ENCODE peak calls at places on chromosomes 2 and 18, in ten cellular contexts. One of them, this sample, is unnamed.

GRCh38 chr2:39275016-39275415 is 31.2 kb upstream of the CDKL4 start:
- DNase-seq in Right ventricle myocardium superior: no peak
- DNase-seq in neuronal stem cell: no peak
- DNase-seq in activated naive CD4-positive, alpha-beta T cell treated with anti-CD3 and anti-CD28 coated beads for 36 hours: no peak
- DNase-seq in activated T-helper 2 cell treated with anti-CD3 and anti-CD28 coated beads, Interferon-gamma antibody, Interleukin-2, Interleukin-4, amounts not matched to agents 10 μg/mL and 5 μg/mL and 100 μg/mL, durations not matched to agents 14 hours and 24 hours and 36 hours: no peak
- DNase-seq in osteocyte: no peak
- DNase-seq in activated CD8-positive, alpha-beta memory T cell treated with anti-CD3 and anti-CD28 coated beads for 24 hours: no peak
- DNase-seq in activated T-cell treated with anti-CD3 and anti-CD28 coated beads for 24 hours: no peak
- DNase-seq in nucleus accumbens: no peak
- DNase-seq in cardiac fibroblast: no peak
- DNase-seq in this sample: no peak

GRCh38 chr2:227241005-227241404 is 76.6 kb downstream of the COL4A3 start:
- DNase-seq in Right ventricle myocardium superior: no peak
- DNase-seq in neuronal stem cell: no peak
- DNase-seq in activated naive CD4-positive, alpha-beta T cell treated with anti-CD3 and anti-CD28 coated beads for 36 hours: no peak
- DNase-seq in activated T-helper 2 cell treated with anti-CD3 and anti-CD28 coated beads, Interferon-gamma antibody, Interleukin-2, Interleukin-4, amounts not matched to agents 10 μg/mL and 5 μg/mL and 100 μg/mL, durations not matched to agents 14 hours and 24 hours and 36 hours: no peak
- DNase-seq in osteocyte: no peak
- DNase-seq in activated CD8-positive, alpha-beta memory T cell treated with anti-CD3 and anti-CD28 coated beads for 24 hours: no peak
- DNase-seq in activated T-cell treated with anti-CD3 and anti-CD28 coated beads for 24 hours: no peak
- DNase-seq in nucleus accumbens: no peak
- DNase-seq in cardiac fibroblast: no peak
- DNase-seq in this sample: no peak

GRCh38 chr2:63692002-63692606 is 103.3 kb downstream of the MDH1 start:
- DNase-seq in Right ventricle myocardium superior: no peak
- DNase-seq in neuronal stem cell: no peak
- DNase-seq in activated naive CD4-positive, alpha-beta T cell treated with anti-CD3 and anti-CD28 coated beads for 36 hours: peak; percentile 40
- DNase-seq in activated T-helper 2 cell treated with anti-CD3 and anti-CD28 coated beads, Interferon-gamma antibody, Interleukin-2, Interleukin-4, amounts not matched to agents 10 μg/mL and 5 μg/mL and 100 μg/mL, durations not matched to agents 14 hours and 24 hours and 36 hours: no peak
- DNase-seq in osteocyte: no peak
- DNase-seq in activated CD8-positive, alpha-beta memory T cell treated with anti-CD3 and anti-CD28 coated beads for 24 hours: no peak
- DNase-seq in activated T-cell treated with anti-CD3 and anti-CD28 coated beads for 24 hours: peak; percentile 7
- DNase-seq in nucleus accumbens: no peak
- DNase-seq in cardiac fibroblast: peak; percentile 73
- DNase-seq in this sample: peak; percentile 37

GRCh38 chr2:140659293-140659692 is 1471.5 kb downstream of the LRP1B start:
- DNase-seq in Right ventricle myocardium superior: no peak
- DNase-seq in neuronal stem cell: no peak
- DNase-seq in activated naive CD4-positive, alpha-beta T cell treated with anti-CD3 and anti-CD28 coated beads for 36 hours: no peak
- DNase-seq in activated T-helper 2 cell treated with anti-CD3 and anti-CD28 coated beads, Interferon-gamma antibody, Interleukin-2, Interleukin-4, amounts not matched to agents 10 μg/mL and 5 μg/mL and 100 μg/mL, durations not matched to agents 14 hours and 24 hours and 36 hours: no peak
- DNase-seq in osteocyte: no peak
- DNase-seq in activated CD8-positive, alpha-beta memory T cell treated with anti-CD3 and anti-CD28 coated beads for 24 hours: no peak
- DNase-seq in activated T-cell treated with anti-CD3 and anti-CD28 coated beads for 24 hours: no peak
- DNase-seq in nucleus accumbens: no peak
- DNase-seq in cardiac fibroblast: no peak
- DNase-seq in this sample: no peak

GRCh38 chr18:75107196-75107930 is 101.6 kb downstream of the PTGR3 start:
- DNase-seq in Right ventricle myocardium superior: no peak
- DNase-seq in neuronal stem cell: no peak
- DNase-seq in activated naive CD4-positive, alpha-beta T cell treated with anti-CD3 and anti-CD28 coated beads for 36 hours: no peak
- DNase-seq in activated T-helper 2 cell treated with anti-CD3 and anti-CD28 coated beads, Interferon-gamma antibody, Interleukin-2, Interleukin-4, amounts not matched to agents 10 μg/mL and 5 μg/mL and 100 μg/mL, durations not matched to agents 14 hours and 24 hours and 36 hours: no peak
- DNase-seq in osteocyte: peak; percentile 60
- DNase-seq in activated CD8-positive, alpha-beta memory T cell treated with anti-CD3 and anti-CD28 coated beads for 24 hours: peak; percentile 30
- DNase-seq in activated T-cell treated with anti-CD3 and anti-CD28 coated beads for 24 hours: no peak
- DNase-seq in nucleus accumbens: no peak
- DNase-seq in cardiac fibroblast: no peak
- DNase-seq in this sample: no peak

GRCh38 chr2:118274841-118275510 is 186.7 kb downstream of the INSIG2 start:
- DNase-seq in Right ventricle myocardium superior: no peak
- DNase-seq in neuronal stem cell: no peak
- DNase-seq in activated naive CD4-positive, alpha-beta T cell treated with anti-CD3 and anti-CD28 coated beads for 36 hours: no peak
- DNase-seq in activated T-helper 2 cell treated with anti-CD3 and anti-CD28 coated beads, Interferon-gamma antibody, Interleukin-2, Interleukin-4, amounts not matched to agents 10 μg/mL and 5 μg/mL and 100 μg/mL, durations not matched to agents 14 hours and 24 hours and 36 hours: no peak
- DNase-seq in osteocyte: no peak
- DNase-seq in activated CD8-positive, alpha-beta memory T cell treated with anti-CD3 and anti-CD28 coated beads for 24 hours: no peak
- DNase-seq in activated T-cell treated with anti-CD3 and anti-CD28 coated beads for 24 hours: no peak
- DNase-seq in nucleus accumbens: no peak
- DNase-seq in cardiac fibroblast: no peak
- DNase-seq in this sample: no peak

GRCh38 chr2:225841314-225841713 is 441.8 kb downstream of the NYAP2 start:
- DNase-seq in Right ventricle myocardium superior: no peak
- DNase-seq in neuronal stem cell: no peak
- DNase-seq in activated naive CD4-positive, alpha-beta T cell treated with anti-CD3 and anti-CD28 coated beads for 36 hours: no peak
- DNase-seq in activated T-helper 2 cell treated with anti-CD3 and anti-CD28 coated beads, Interferon-gamma antibody, Interleukin-2, Interleukin-4, amounts not matched to agents 10 μg/mL and 5 μg/mL and 100 μg/mL, durations not matched to agents 14 hours and 24 hours and 36 hours: no peak
- DNase-seq in osteocyte: no peak
- DNase-seq in activated CD8-positive, alpha-beta memory T cell treated with anti-CD3 and anti-CD28 coated beads for 24 hours: no peak
- DNase-seq in activated T-cell treated with anti-CD3 and anti-CD28 coated beads for 24 hours: no peak
- DNase-seq in nucleus accumbens: no peak
- DNase-seq in cardiac fibroblast: no peak
- DNase-seq in this sample: no peak

GRCh38 chr2:220533485-220533884 is 906.1 kb downstream of the SLC4A3 start:
- DNase-seq in Right ventricle myocardium superior: no peak
- DNase-seq in neuronal stem cell: no peak
- DNase-seq in activated naive CD4-positive, alpha-beta T cell treated with anti-CD3 and anti-CD28 coated beads for 36 hours: no peak
- DNase-seq in activated T-helper 2 cell treated with anti-CD3 and anti-CD28 coated beads, Interferon-gamma antibody, Interleukin-2, Interleukin-4, amounts not matched to agents 10 μg/mL and 5 μg/mL and 100 μg/mL, durations not matched to agents 14 hours and 24 hours and 36 hours: no peak
- DNase-seq in osteocyte: no peak
- DNase-seq in activated CD8-positive, alpha-beta memory T cell treated with anti-CD3 and anti-CD28 coated beads for 24 hours: no peak
- DNase-seq in activated T-cell treated with anti-CD3 and anti-CD28 coated beads for 24 hours: no peak
- DNase-seq in nucleus accumbens: no peak
- DNase-seq in cardiac fibroblast: peak; percentile 15
- DNase-seq in this sample: peak; percentile 4

GRCh38 chr2:5060956-5061355 is 631.2 kb upstream of the SOX11 start:
- DNase-seq in Right ventricle myocardium superior: no peak
- DNase-seq in neuronal stem cell: no peak
- DNase-seq in activated naive CD4-positive, alpha-beta T cell treated with anti-CD3 and anti-CD28 coated beads for 36 hours: no peak
- DNase-seq in activated T-helper 2 cell treated with anti-CD3 and anti-CD28 coated beads, Interferon-gamma antibody, Interleukin-2, Interleukin-4, amounts not matched to agents 10 μg/mL and 5 μg/mL and 100 μg/mL, durations not matched to agents 14 hours and 24 hours and 36 hours: no peak
- DNase-seq in osteocyte: no peak
- DNase-seq in activated CD8-positive, alpha-beta memory T cell treated with anti-CD3 and anti-CD28 coated beads for 24 hours: no peak
- DNase-seq in activated T-cell treated with anti-CD3 and anti-CD28 coated beads for 24 hours: no peak
- DNase-seq in nucleus accumbens: no peak
- DNase-seq in cardiac fibroblast: no peak
- DNase-seq in this sample: no peak

GRCh38 chr2:64942693-64943092 is 46.5 kb upstream of the SLC1A4 start:
- DNase-seq in Right ventricle myocardium superior: no peak
- DNase-seq in neuronal stem cell: no peak
- DNase-seq in activated naive CD4-positive, alpha-beta T cell treated with anti-CD3 and anti-CD28 coated beads for 36 hours: no peak
- DNase-seq in activated T-helper 2 cell treated with anti-CD3 and anti-CD28 coated beads, Interferon-gamma antibody, Interleukin-2, Interleukin-4, amounts not matched to agents 10 μg/mL and 5 μg/mL and 100 μg/mL, durations not matched to agents 14 hours and 24 hours and 36 hours: no peak
- DNase-seq in osteocyte: no peak
- DNase-seq in activated CD8-positive, alpha-beta memory T cell treated with anti-CD3 and anti-CD28 coated beads for 24 hours: no peak
- DNase-seq in activated T-cell treated with anti-CD3 and anti-CD28 coated beads for 24 hours: no peak
- DNase-seq in nucleus accumbens: peak; percentile 18
- DNase-seq in cardiac fibroblast: no peak
- DNase-seq in this sample: no peak

GRCh38 chr18:29241199-29241598 is 1064.3 kb upstream of the CDH2 start:
- DNase-seq in Right ventricle myocardium superior: no peak
- DNase-seq in neuronal stem cell: no peak
- DNase-seq in activated naive CD4-positive, alpha-beta T cell treated with anti-CD3 and anti-CD28 coated beads for 36 hours: no peak
- DNase-seq in activated T-helper 2 cell treated with anti-CD3 and anti-CD28 coated beads, Interferon-gamma antibody, Interleukin-2, Interleukin-4, amounts not matched to agents 10 μg/mL and 5 μg/mL and 100 μg/mL, durations not matched to agents 14 hours and 24 hours and 36 hours: no peak
- DNase-seq in osteocyte: no peak
- DNase-seq in activated CD8-positive, alpha-beta memory T cell treated with anti-CD3 and anti-CD28 coated beads for 24 hours: no peak
- DNase-seq in activated T-cell treated with anti-CD3 and anti-CD28 coated beads for 24 hours: no peak
- DNase-seq in nucleus accumbens: no peak
- DNase-seq in cardiac fibroblast: no peak
- DNase-seq in this sample: no peak

GRCh38 chr18:75376004-75376403 is 51.5 kb downstream of the SMIM21 start:
- DNase-seq in Right ventricle myocardium superior: no peak
- DNase-seq in neuronal stem cell: no peak
- DNase-seq in activated naive CD4-positive, alpha-beta T cell treated with anti-CD3 and anti-CD28 coated beads for 36 hours: no peak
- DNase-seq in activated T-helper 2 cell treated with anti-CD3 and anti-CD28 coated beads, Interferon-gamma antibody, Interleukin-2, Interleukin-4, amounts not matched to agents 10 μg/mL and 5 μg/mL and 100 μg/mL, durations not matched to agents 14 hours and 24 hours and 36 hours: no peak
- DNase-seq in osteocyte: no peak
- DNase-seq in activated CD8-positive, alpha-beta memory T cell treated with anti-CD3 and anti-CD28 coated beads for 24 hours: no peak
- DNase-seq in activated T-cell treated with anti-CD3 and anti-CD28 coated beads for 24 hours: no peak
- DNase-seq in nucleus accumbens: no peak
- DNase-seq in cardiac fibroblast: no peak
- DNase-seq in this sample: no peak

GRCh38 chr2:112630268-112630667 is 15.5 kb upstream of the SLC20A1 start:
- DNase-seq in Right ventricle myocardium superior: no peak
- DNase-seq in neuronal stem cell: no peak
- DNase-seq in activated naive CD4-positive, alpha-beta T cell treated with anti-CD3 and anti-CD28 coated beads for 36 hours: no peak
- DNase-seq in activated T-helper 2 cell treated with anti-CD3 and anti-CD28 coated beads, Interferon-gamma antibody, Interleukin-2, Interleukin-4, amounts not matched to agents 10 μg/mL and 5 μg/mL and 100 μg/mL, durations not matched to agents 14 hours and 24 hours and 36 hours: no peak
- DNase-seq in osteocyte: no peak
- DNase-seq in activated CD8-positive, alpha-beta memory T cell treated with anti-CD3 and anti-CD28 coated beads for 24 hours: no peak
- DNase-seq in activated T-cell treated with anti-CD3 and anti-CD28 coated beads for 24 hours: no peak
- DNase-seq in nucleus accumbens: no peak
- DNase-seq in cardiac fibroblast: no peak
- DNase-seq in this sample: no peak

GRCh38 chr2:46850742-46851141 is 64.9 kb downstream of the MCFD2 start:
- DNase-seq in Right ventricle myocardium superior: no peak
- DNase-seq in neuronal stem cell: no peak
- DNase-seq in activated naive CD4-positive, alpha-beta T cell treated with anti-CD3 and anti-CD28 coated beads for 36 hours: no peak
- DNase-seq in activated T-helper 2 cell treated with anti-CD3 and anti-CD28 coated beads, Interferon-gamma antibody, Interleukin-2, Interleukin-4, amounts not matched to agents 10 μg/mL and 5 μg/mL and 100 μg/mL, durations not matched to agents 14 hours and 24 hours and 36 hours: no peak
- DNase-seq in osteocyte: no peak
- DNase-seq in activated CD8-positive, alpha-beta memory T cell treated with anti-CD3 and anti-CD28 coated beads for 24 hours: no peak
- DNase-seq in activated T-cell treated with anti-CD3 and anti-CD28 coated beads for 24 hours: no peak
- DNase-seq in nucleus accumbens: no peak
- DNase-seq in cardiac fibroblast: peak; percentile 93
- DNase-seq in this sample: no peak

GRCh38 chr2:224492531-224492930 is 90.6 kb upstream of the FAM124B start:
- DNase-seq in Right ventricle myocardium superior: no peak
- DNase-seq in neuronal stem cell: no peak
- DNase-seq in activated naive CD4-positive, alpha-beta T cell treated with anti-CD3 and anti-CD28 coated beads for 36 hours: no peak
- DNase-seq in activated T-helper 2 cell treated with anti-CD3 and anti-CD28 coated beads, Interferon-gamma antibody, Interleukin-2, Interleukin-4, amounts not matched to agents 10 μg/mL and 5 μg/mL and 100 μg/mL, durations not matched to agents 14 hours and 24 hours and 36 hours: no peak
- DNase-seq in osteocyte: no peak
- DNase-seq in activated CD8-positive, alpha-beta memory T cell treated with anti-CD3 and anti-CD28 coated beads for 24 hours: no peak
- DNase-seq in activated T-cell treated with anti-CD3 and anti-CD28 coated beads for 24 hours: no peak
- DNase-seq in nucleus accumbens: no peak
- DNase-seq in cardiac fibroblast: no peak
- DNase-seq in this sample: no peak

GRCh38 chr2:71166812-71167211 is 36.4 kb downstream of the MPHOSPH10 start:
- DNase-seq in Right ventricle myocardium superior: no peak
- DNase-seq in neuronal stem cell: no peak
- DNase-seq in activated naive CD4-positive, alpha-beta T cell treated with anti-CD3 and anti-CD28 coated beads for 36 hours: no peak
- DNase-seq in activated T-helper 2 cell treated with anti-CD3 and anti-CD28 coated beads, Interferon-gamma antibody, Interleukin-2, Interleukin-4, amounts not matched to agents 10 μg/mL and 5 μg/mL and 100 μg/mL, durations not matched to agents 14 hours and 24 hours and 36 hours: no peak
- DNase-seq in osteocyte: no peak
- DNase-seq in activated CD8-positive, alpha-beta memory T cell treated with anti-CD3 and anti-CD28 coated beads for 24 hours: no peak
- DNase-seq in activated T-cell treated with anti-CD3 and anti-CD28 coated beads for 24 hours: no peak
- DNase-seq in nucleus accumbens: peak; percentile 27
- DNase-seq in cardiac fibroblast: no peak
- DNase-seq in this sample: no peak

GRCh38 chr2:97936199-97936598 is 59.5 kb downstream of the TMEM131 start:
- DNase-seq in Right ventricle myocardium superior: no peak
- DNase-seq in neuronal stem cell: peak; percentile 33
- DNase-seq in activated naive CD4-positive, alpha-beta T cell treated with anti-CD3 and anti-CD28 coated beads for 36 hours: no peak
- DNase-seq in activated T-helper 2 cell treated with anti-CD3 and anti-CD28 coated beads, Interferon-gamma antibody, Interleukin-2, Interleukin-4, amounts not matched to agents 10 μg/mL and 5 μg/mL and 100 μg/mL, durations not matched to agents 14 hours and 24 hours and 36 hours: no peak
- DNase-seq in osteocyte: no peak
- DNase-seq in activated CD8-positive, alpha-beta memory T cell treated with anti-CD3 and anti-CD28 coated beads for 24 hours: no peak
- DNase-seq in activated T-cell treated with anti-CD3 and anti-CD28 coated beads for 24 hours: no peak
- DNase-seq in nucleus accumbens: no peak
- DNase-seq in cardiac fibroblast: no peak
- DNase-seq in this sample: no peak

GRCh38 chr2:126664234-126664633 is 8.3 kb downstream of the GYPC start:
- DNase-seq in Right ventricle myocardium superior: no peak
- DNase-seq in neuronal stem cell: no peak
- DNase-seq in activated naive CD4-positive, alpha-beta T cell treated with anti-CD3 and anti-CD28 coated beads for 36 hours: peak; percentile 40
- DNase-seq in activated T-helper 2 cell treated with anti-CD3 and anti-CD28 coated beads, Interferon-gamma antibody, Interleukin-2, Interleukin-4, amounts not matched to agents 10 μg/mL and 5 μg/mL and 100 μg/mL, durations not matched to agents 14 hours and 24 hours and 36 hours: no peak
- DNase-seq in osteocyte: no peak
- DNase-seq in activated CD8-positive, alpha-beta memory T cell treated with anti-CD3 and anti-CD28 coated beads for 24 hours: no peak
- DNase-seq in activated T-cell treated with anti-CD3 and anti-CD28 coated beads for 24 hours: peak; percentile 29
- DNase-seq in nucleus accumbens: no peak
- DNase-seq in cardiac fibroblast: no peak
- DNase-seq in this sample: no peak